ENCODE peak calls at places on chromosomes 5 and 9, in four cellular contexts. B, E, V and S are unnamed samples.

GRCh38 chr9:127714020-127714835 is 1.2 kb downstream of the PTRH1 start:
- DNase-seq in B (no peak), E (no peak), V (no peak), S (no peak)

GRCh38 chr5:77984587-77984986 is 208.4 kb upstream of the TBCA start:
- DNase-seq in B (no peak), E (no peak), V (no peak), S (no peak)

GRCh38 chr9:101400120-101400519 is 1.5 kb downstream of the ZNF189 start:
- DNase-seq in B (peak; percentile 13), E (peak; percentile 30), V (no peak), S (peak; percentile 24)

GRCh38 chr5:112407240-112407639 is 11.8 kb downstream of the EPB41L4A start:
- DNase-seq in B (no peak), E (no peak), V (no peak), S (no peak)

GRCh38 chr9:112074250-112075008 is 100.7 kb downstream of the SUSD1 start:
- DNase-seq in B (peak; percentile 94), E (peak; percentile 28), V (peak; percentile 63), S (peak; percentile 48)

GRCh38 chr5:1103093-1103492 is 8.8 kb downstream of the SLC12A7 start:
- DNase-seq in B (no peak), E (no peak), V (no peak), S (no peak)

GRCh38 chr5:79727722-79728355 is 38.2 kb downstream of the CMYA5 start:
- DNase-seq in B (no peak), E (peak; percentile 54), V (no peak), S (peak; percentile 69)

GRCh38 chr5:73446631-73447233 is 1.8 kb downstream of the FOXD1 start:
- DNase-seq in B (peak; percentile 28), E (no peak), V (no peak), S (peak; percentile 28)

GRCh38 chr5:7877851-7878250 is 8.9 kb downstream of the MTRR start:
- DNase-seq in B (no peak), E (no peak), V (no peak), S (no peak)

GRCh38 chr9:130235558-130236435 is 29.8 kb upstream of the HMCN2 start:
- DNase-seq in B (peak; percentile 76), E (peak; percentile 65), V (peak; percentile 67), S (peak; percentile 83)

GRCh38 chr5:150631326-150631701 is 9.1 kb upstream of the SYNPO start:
- DNase-seq in B (no peak), E (no peak), V (no peak), S (no peak)

GRCh38 chr5:88093765-88094164 is 174.9 kb downstream of the TMEM161B start:
- DNase-seq in B (no peak), E (no peak), V (no peak), S (no peak)

GRCh38 chr5:81552844-81553569 is 159.1 kb upstream of the ACOT12 start:
- DNase-seq in B (peak; percentile 30), E (no peak), V (no peak), S (no peak)

GRCh38 chr9:98218562-98219363 is 26.3 kb upstream of the CORO2A start:
- DNase-seq in B (no peak), E (no peak), V (no peak), S (no peak)

GRCh38 chr5:6081727-6082210 is 296.6 kb downstream of the MED10 start:
- DNase-seq in B (peak; percentile 80), E (no peak), V (no peak), S (no peak)

GRCh38 chr9:14546693-14547092 is 146.5 kb downstream of the ZDHHC21 start:
- DNase-seq in B (no peak), E (no peak), V (no peak), S (no peak)

GRCh38 chr9:127109212-127109711 is 13.2 kb downstream of the ANGPTL2 start:
- DNase-seq in B (no peak), E (no peak), V (no peak), S (no peak)

GRCh38 chr9:4298255-4299005 is 1.4 kb downstream of the GLIS3 start:
- DNase-seq in B (peak; percentile 76), E (peak; percentile 26), V (peak; percentile 42), S (peak; percentile 41)

GRCh38 chr5:58322453-58322852 is 137.4 kb downstream of the PLK2 start:
- DNase-seq in B (peak; percentile 14), E (no peak), V (no peak), S (no peak)

GRCh38 chr5:28301676-28302075 is 1263.3 kb upstream of the CDH9 start:
- DNase-seq in B (peak; percentile 3), E (no peak), V (no peak), S (no peak)

GRCh38 chr9:88732128-88732527 is 197.2 kb downstream of the NXNL2 start:
- DNase-seq in B (peak; percentile 88), E (no peak), V (no peak), S (no peak)

GRCh38 chr5:58135571-58136335 is 324.1 kb downstream of the PLK2 start:
- DNase-seq in B (peak; percentile 66), E (no peak), V (no peak), S (no peak)

GRCh38 chr5:159310492-159310891 is 19.8 kb downstream of the IL12B start:
- DNase-seq in B (no peak), E (no peak), V (peak; percentile 8), S (no peak)

GRCh38 chr5:14662721-14663120 is 1.8 kb upstream of the OTULIN start:
- DNase-seq in B (no peak), E (no peak), V (no peak), S (no peak)

GRCh38 chr9:100521282-100521681 is 48.3 kb downstream of the TMEFF1 start:
- DNase-seq in B (no peak), E (no peak), V (no peak), S (no peak)

GRCh38 chr5:80184235-80185023 is 71.4 kb downstream of the SERINC5 start:
- DNase-seq in B (no peak), E (no peak), V (no peak), S (no peak)

GRCh38 chr9:105994970-105995369 is 300.6 kb downstream of the TMEM38B start:
- DNase-seq in B (peak; percentile 15), E (no peak), V (no peak), S (no peak)

GRCh38 chr9:91532325-91532724 is 108.7 kb upstream of the NFIL3 start:
- DNase-seq in B (peak; percentile 37), E (no peak), V (no peak), S (no peak)